ENCODE peak calls at places on chromosomes 13 and 19, in five cellular contexts. D is Caki2, G is fibroblast of the aortic adventitia, W is small intestine, Z is esophagus squamous epithelium. R is an unnamed sample.

GRCh38 chr19:47863514-47863936 is 4.5 kb downstream of the TPRX2 start:
- DNase-seq in D (peak; percentile 57), G (peak; percentile 66), W (peak; percentile 77), Z (peak; percentile 2), R (peak; percentile 63)

GRCh38 chr19:4755459-4755858 is 31.8 kb upstream of the DPP9 start:
- DNase-seq in D (no peak), G (no peak), W (no peak), Z (no peak), R (no peak)

GRCh38 chr13:30421093-30422055 is 919 bp upstream of the UBE2L5 start:
- DNase-seq in D (peak; percentile 75), G (peak; percentile 94), W (peak; percentile 72), Z (peak; percentile 37), R (peak; percentile 87)

GRCh38 chr19:11659612-11660011 is 62.3 kb downstream of the ZNF627 start:
- DNase-seq in D (peak; percentile 19), G (peak; percentile 19), W (no peak), Z (no peak), R (no peak)

GRCh38 chr13:41588899-41589298 is 131.5 kb downstream of the RGCC start:
- DNase-seq in D (peak; percentile 72), G (peak; percentile 70), W (no peak), Z (no peak), R (peak; percentile 95)

GRCh38 chr13:20514866-20515265 is 10.8 kb downstream of the CRYL1 start:
- DNase-seq in D (no peak), G (no peak), W (no peak), Z (no peak), R (no peak)

GRCh38 chr19:50702870-50703829 is 16.5 kb downstream of the SHANK1 start:
- DNase-seq in D (peak; percentile 33), G (no peak), W (no peak), Z (no peak), R (no peak)

GRCh38 chr13:44274838-44275237 is 98.8 kb upstream of the SERP2 start:
- DNase-seq in D (no peak), G (peak; percentile 32), W (peak; percentile 16), Z (no peak), R (peak; percentile 64)

GRCh38 chr19:9362905-9363304 is at the start of gene ZNF177:
- DNase-seq in D (no peak), G (no peak), W (no peak), Z (no peak), R (peak; percentile 22)

GRCh38 chr19:5485286-5485636 is 30.0 kb downstream of the ZNRF4 start:
- DNase-seq in D (no peak), G (no peak), W (no peak), Z (no peak), R (no peak)

GRCh38 chr19:4678881-4679379 is 8.8 kb upstream of the MYDGF start:
- DNase-seq in D (peak; percentile 65), G (no peak), W (no peak), Z (no peak), R (peak; percentile 23)

GRCh38 chr19:20787766-20788165 is 11.7 kb downstream of the ZNF66 start:
- DNase-seq in D (no peak), G (no peak), W (no peak), Z (no peak), R (peak; percentile 3)

GRCh38 chr13:37209621-37210020 is 104.2 kb upstream of the CSNK1A1L start:
- DNase-seq in D (no peak), G (no peak), W (no peak), Z (no peak), R (peak; percentile 53)

GRCh38 chr13:40812724-40813445 is 23.5 kb downstream of the SLC25A15 start:
- DNase-seq in D (no peak), G (no peak), W (peak; percentile 56), Z (no peak), R (peak; percentile 44)

GRCh38 chr19:3658004-3658822 is 31.6 kb upstream of the CACTIN start:
- DNase-seq in D (no peak), G (no peak), W (no peak), Z (no peak), R (no peak)

GRCh38 chr19:46791944-46792343 is 3.5 kb upstream of the SLC1A5 start:
- DNase-seq in D (peak; percentile 91), G (no peak), W (peak; percentile 14), Z (no peak), R (no peak)